ENCODE peak calls at places on chromosomes 7 and 10, in seven cellular contexts. U is spleen, Z is heart left ventricle, L is Peyer's patch, G is tibial artery, C is cardiac muscle cell, D is hepatocyte. F is an unnamed sample.

GRCh38 chr10:17742918-17743317 is 9.1 kb upstream of the TMEM236 start:
- DNase-seq in U (no peak), Z (peak; percentile 56), L (peak; percentile 83), G (peak; percentile 56), C (peak; percentile 76), D (peak; percentile 47), F (peak; percentile 17)

GRCh38 chr7:95690367-95690947 is 81.9 kb upstream of the DYNC1I1 start:
- DNase-seq in U (no peak), Z (peak; percentile 18), L (no peak), G (no peak), C (peak; percentile 69), D (peak; percentile 53), F (peak; percentile 23)

GRCh38 chr7:84328571-84328970 is 134.0 kb upstream of the SEMA3A start:
- DNase-seq in U (no peak), Z (no peak), L (no peak), G (no peak), C (no peak), D (no peak), F (no peak)

GRCh38 chr7:149690688-149691446 is 82.5 kb downstream of the ZNF467 start:
- DNase-seq in U (no peak), Z (no peak), L (no peak), G (no peak), C (peak; percentile 84), D (peak; percentile 47), F (peak; percentile 78)

GRCh38 chr7:363626-364025 is 73.7 kb downstream of the FOXL3 start:
- DNase-seq in U (peak; percentile 71), Z (no peak), L (no peak), G (no peak), C (no peak), D (no peak), F (no peak)

GRCh38 chr10:98397089-98397600 is 17.8 kb downstream of the PYROXD2 start:
- DNase-seq in U (no peak), Z (no peak), L (no peak), G (no peak), C (no peak), D (no peak), F (no peak)

GRCh38 chr10:130335336-130335735 is 199.1 kb downstream of the GLRX3 start:
- DNase-seq in U (no peak), Z (no peak), L (no peak), G (no peak), C (no peak), D (no peak), F (no peak)

GRCh38 chr7:53422291-53422690 is 386.9 kb downstream of the POM121L12 start:
- DNase-seq in U (no peak), Z (no peak), L (no peak), G (no peak), C (no peak), D (no peak), F (no peak)

GRCh38 chr7:134724606-134725005 is 54.8 kb upstream of the CALD1 start:
- DNase-seq in U (no peak), Z (no peak), L (no peak), G (no peak), C (peak; percentile 76), D (no peak), F (no peak)

GRCh38 chr7:22613466-22613865 is 113.5 kb upstream of the STEAP1B start:
- DNase-seq in U (no peak), Z (no peak), L (no peak), G (no peak), C (no peak), D (no peak), F (no peak)

GRCh38 chr7:107236857-107237256 is 68.1 kb downstream of the HBP1 start:
- DNase-seq in U (no peak), Z (no peak), L (no peak), G (no peak), C (no peak), D (no peak), F (no peak)

GRCh38 chr10:84097787-84098353 is 41.4 kb upstream of the GHITM start:
- DNase-seq in U (no peak), Z (no peak), L (no peak), G (no peak), C (peak; percentile 67), D (peak; percentile 42), F (no peak)

GRCh38 chr7:1123721-1124120 is 35.8 kb downstream of the GPER1 start:
- DNase-seq in U (no peak), Z (peak; percentile 86), L (peak; percentile 65), G (peak; percentile 89), C (peak; percentile 95), D (peak; percentile 80), F (no peak)

GRCh38 chr10:3068201-3068967 is 1.0 kb downstream of the PFKP start:
- DNase-seq in U (peak; percentile 86), Z (peak; percentile 62), L (peak; percentile 76), G (peak; percentile 61), C (peak; percentile 78), D (peak; percentile 77), F (peak; percentile 49)

GRCh38 chr10:87694011-87694794 is 34.5 kb downstream of the PAPSS2 start:
- DNase-seq in U (no peak), Z (no peak), L (no peak), G (no peak), C (no peak), D (no peak), F (no peak)

GRCh38 chr10:51649064-51649463 is 50.3 kb downstream of the CSTF2T start:
- DNase-seq in U (no peak), Z (no peak), L (no peak), G (no peak), C (no peak), D (no peak), F (no peak)

GRCh38 chr7:28873410-28873809 is 84.7 kb downstream of the TRIL start:
- DNase-seq in U (no peak), Z (no peak), L (no peak), G (no peak), C (no peak), D (no peak), F (no peak)

GRCh38 chr7:28867181-28867580 is 90.9 kb downstream of the TRIL start:
- DNase-seq in U (no peak), Z (no peak), L (no peak), G (no peak), C (no peak), D (no peak), F (no peak)

GRCh38 chr7:28872226-28872625 is 85.9 kb downstream of the TRIL start:
- DNase-seq in U (no peak), Z (no peak), L (no peak), G (no peak), C (peak; percentile 32), D (no peak), F (peak; percentile 24)

GRCh38 chr7:28868700-28869099 is 89.4 kb downstream of the TRIL start:
- DNase-seq in U (no peak), Z (no peak), L (no peak), G (no peak), C (no peak), D (no peak), F (no peak)

GRCh38 chr7:28871083-28871482 is 87.0 kb downstream of the TRIL start:
- DNase-seq in U (no peak), Z (no peak), L (no peak), G (no peak), C (no peak), D (no peak), F (no peak)
- H3K4me1 ChIP-seq in U (peaks cover 8% of the 10 kb centered on the region), Z (no peaks in the 10 kb centered on the region), L (no peaks in the 10 kb centered on the region), G (no peaks in the 10 kb centered on the region), C (no peaks in the 10 kb centered on the region), D (peaks cover 4% of the 10 kb centered on the region), F (peaks cover 7% of the 10 kb centered on the region)

GRCh38 chr10:77494789-77495541 is 142.6 kb downstream of the KCNMA1 start:
- DNase-seq in U (no peak), Z (no peak), L (no peak), G (no peak), C (no peak), D (no peak), F (no peak)

GRCh38 chr10:77493239-77493806 is 144.3 kb downstream of the KCNMA1 start:
- DNase-seq in U (no peak), Z (no peak), L (no peak), G (no peak), C (no peak), D (no peak), F (no peak)

GRCh38 chr10:77496941-77497420 is 140.6 kb downstream of the KCNMA1 start:
- DNase-seq in U (no peak), Z (no peak), L (no peak), G (no peak), C (no peak), D (no peak), F (peak; percentile 85)

GRCh38 chr10:77490915-77491314 is 146.7 kb downstream of the KCNMA1 start:
- DNase-seq in U (no peak), Z (no peak), L (no peak), G (no peak), C (no peak), D (no peak), F (no peak)

DNA sequence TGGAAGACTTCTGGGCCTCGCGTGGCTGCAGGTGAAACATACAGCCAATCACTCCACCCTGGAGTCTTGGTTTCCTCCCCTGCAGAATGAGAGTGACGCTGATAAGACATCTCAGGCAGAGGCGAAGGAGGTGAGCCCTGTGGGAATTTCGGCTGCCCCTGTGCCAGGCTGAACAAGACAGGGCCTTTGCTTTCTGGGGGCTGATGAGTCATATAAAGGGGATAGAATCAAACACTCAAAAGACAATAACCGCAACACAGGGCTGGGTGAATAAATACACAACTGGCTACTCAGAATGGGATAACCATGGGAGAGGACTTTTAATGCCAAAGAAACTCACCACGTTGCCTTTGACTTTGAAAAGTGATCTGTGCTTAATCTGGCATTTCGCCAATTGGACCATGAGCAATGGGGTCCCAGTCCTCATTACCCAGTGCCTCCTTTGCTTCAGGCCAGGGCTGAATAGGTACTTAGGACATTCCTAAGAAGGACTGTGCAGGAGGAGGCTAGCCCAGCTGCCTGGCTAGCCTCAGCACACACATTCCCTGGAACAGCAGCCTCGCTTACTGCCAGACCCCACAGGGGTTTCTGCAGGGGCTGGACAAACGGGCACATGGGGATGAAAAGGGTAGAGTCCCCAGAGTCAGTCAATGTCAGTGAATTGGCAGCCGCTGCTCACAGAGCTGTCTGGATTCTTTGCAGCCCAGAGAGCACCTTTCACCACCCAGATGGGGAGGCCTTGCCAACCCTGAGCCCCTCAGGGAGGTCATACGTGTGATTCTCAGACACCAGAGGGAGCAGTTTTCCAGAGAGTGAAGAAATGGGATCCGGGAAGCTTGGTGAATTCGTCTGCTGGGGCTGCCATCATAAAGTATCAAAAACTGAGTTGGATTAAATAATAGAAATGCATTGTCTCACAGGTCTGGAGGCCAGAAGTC is 143.5 kb downstream of the KCNMA1 start:
- DNase-seq in U (no peak), Z (no peak), L (no peak), G (no peak), C (peak; percentile 62), D (peak; percentile 36), F (no peak)
- TF ChIP-seq CTCF in U (no peak), Z (peak; percentile 34), L (peak; percentile 30), G (no peak), C (peak; percentile 52), D (peak; percentile 46), F (peak; percentile 59)

DNA sequence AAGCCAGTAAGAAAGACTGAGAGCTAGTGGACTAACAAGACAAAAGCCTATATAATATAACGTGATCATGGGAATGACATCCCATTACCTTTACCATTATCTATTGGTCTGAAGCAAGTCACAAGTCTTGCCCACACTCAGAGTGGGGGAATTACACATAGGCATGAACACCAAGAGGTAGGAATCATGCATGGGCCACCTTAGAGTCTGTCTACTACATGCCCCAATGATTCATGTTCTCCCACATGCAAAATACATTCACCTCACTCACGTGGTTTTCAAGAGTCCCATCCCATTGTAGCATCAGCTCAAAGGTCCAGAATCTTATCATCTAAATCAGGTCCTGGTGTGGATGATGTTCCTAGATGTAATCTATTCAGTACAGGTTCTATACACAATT is 29.4 kb downstream of the DNAJC9 start:
- DNase-seq in U (no peak), Z (no peak), L (no peak), G (no peak), C (no peak), D (no peak), F (no peak)
- H3K27ac ChIP-seq in U (no peak overlapping the region), Z (no peak overlapping the region), L (no peak overlapping the region), G (no peak overlapping the region), C (no peak overlapping the region), D (no peak overlapping the region), F (no peak overlapping the region)

GRCh38 chr10:124739996-124740373 is 4.2 kb downstream of the FAM53B start:
- DNase-seq in U (no peak), Z (no peak), L (no peak), G (no peak), C (no peak), D (peak; percentile 28), F (no peak)
- H3K4me1 ChIP-seq in U (peaks cover 92% of the 10 kb centered on the region), Z (peaks cover 67% of the 10 kb centered on the region), L (peaks cover 77% of the 10 kb centered on the region), G (peaks cover 47% of the 10 kb centered on the region), C (peaks cover 41% of the 10 kb centered on the region), D (peaks cover 66% of the 10 kb centered on the region), F (peaks cover 36% of the 10 kb centered on the region)

F was measured in foreskin keratinocyte.